ENCODE peak calls at places on chromosomes 4 and X, in five cellular contexts. P is activated T-helper 9 cell treated with anti-CD3 and anti-CD28 coated beads, Interleukin-2, amount 50 U/mL, for 16 hours; N is amygdala; I is right lobe of liver; A is lower lobe of right lung. J is an unnamed sample.

GRCh38 chr4:183394166-183394951 is 50.1 kb upstream of the CDKN2AIP start:
- DNase-seq in P (no peak), A (no peak), I (no peak), N (no peak), J (no peak)

GRCh38 chr4:170775851-170776250 is 686.1 kb upstream of the AADAT start:
- DNase-seq in I (no peak), N (no peak), A (no peak), P (no peak), J (no peak)

GRCh38 chr4:124948976-124949597 is 236.6 kb upstream of the ANKRD50 start:
- DNase-seq in P (no peak), N (no peak), A (no peak), I (no peak), J (no peak)

GRCh38 chr4:54099959-54100606 is at the start of gene GSX2:
- DNase-seq in A (no peak), N (no peak), I (peak), P (no peak), J (no peak)

GRCh38 chr4:24736066-24736465 is 59.3 kb upstream of the SOD3 start:
- DNase-seq in N (no peak), P (no peak), I (no peak), A (peak), J (peak)

GRCh38 chr4:60396680-60397079 is 803.4 kb upstream of the ADGRL3 start:
- DNase-seq in P (no peak), I (no peak), N (no peak), A (no peak), J (no peak)

GRCh38 chr4:168386002-168386401 is 67.5 kb upstream of the DDX60 start:
- DNase-seq in P (no peak), A (no peak), N (no peak), I (no peak), J (no peak)

GRCh38 chrX:9466115-9466495 is 1.2 kb downstream of the TBL1X start:
- DNase-seq in A (peak), N (peak), P (no peak), I (peak), J (peak)

GRCh38 chr4:24857996-24858395 is 54.8 kb downstream of the CCDC149 start:
- DNase-seq in P (no peak), A (no peak), I (no peak), N (no peak), J (no peak)

GRCh38 chr4:128358231-128358902 is 70.8 kb upstream of the PGRMC2 start:
- DNase-seq in A (no peak), P (no peak), N (no peak), I (no peak), J (no peak)

GRCh38 chrX:137432609-137433008 is 133.3 kb upstream of the ZIC3 start:
- DNase-seq in A (no peak), P (no peak), I (no peak), N (no peak), J (no peak)

GRCh38 chrX:134908235-134908834 is 82.5 kb upstream of the SMIM10 start:
- DNase-seq in I (no peak), N (no peak), P (no peak), A (no peak), J (no peak)

GRCh38 chr4:168096444-168096784 is 4.1 kb downstream of the ANXA10 start:
- DNase-seq in A (no peak), N (no peak), I (no peak), P (no peak), J (no peak)

GRCh38 chr4:123819362-123820035 is 422.9 kb downstream of the SPRY1 start:
- DNase-seq in A (no peak), P (no peak), I (no peak), N (no peak), J (no peak)

GRCh38 chrX:31217111-31217510 is 145.3 kb upstream of the FTHL17 start:
- DNase-seq in P (no peak), A (no peak), N (no peak), I (no peak), J (no peak)

GRCh38 chrX:38882894-38883620 is 81.8 kb downstream of the MID1IP1 start:
- DNase-seq in A (no peak), P (no peak), N (no peak), I (no peak), J (no peak)

GRCh38 chr4:20675786-20676185 is 24.5 kb upstream of the PACRGL start:
- DNase-seq in A (no peak), P (no peak), N (no peak), I (no peak), J (no peak)

GRCh38 chr4:83819582-83819981 is 283.7 kb downstream of the GPAT3 start:
- DNase-seq in A (no peak), I (no peak), P (no peak), N (no peak), J (no peak)

GRCh38 chr4:101019941-101020401 is 327.4 kb downstream of the PPP3CA start:
- DNase-seq in N (no peak), P (no peak), A (no peak), I (no peak), J (peak)

GRCh38 chr4:183099537-183100297 is 660 bp downstream of the WWC2 start:
- DNase-seq in P (no peak), A (peak), N (no peak), I (peak), J (peak)

GRCh38 chrX:41300758-41301437 is 33.1 kb upstream of the DDX3X start:
- DNase-seq in P (no peak), A (no peak), N (no peak), I (no peak), J (no peak)

GRCh38 chrX:1686642-1687041 is 71.8 kb downstream of the ASMT start:
- DNase-seq in N (no peak), A (no peak), P (no peak), I (no peak), J (no peak)

GRCh38 chr4:8472689-8473197 is 32.2 kb downstream of the TRMT44 start:
- DNase-seq in P (no peak), A (no peak), I (no peak), N (no peak), J (no peak)

GRCh38 chrX:15574017-15574416 is 26.7 kb downstream of the ACE2 start:
- DNase-seq in N (no peak), I (no peak), A (no peak), P (no peak), J (no peak)

GRCh38 chr4:68498413-68499007 is 51.2 kb downstream of the TMPRSS11E start:
- DNase-seq in P (no peak), A (no peak), N (peak), I (peak), J (peak)

GRCh38 chr4:61896717-61897116 is 696.6 kb downstream of the ADGRL3 start:
- DNase-seq in I (no peak), P (no peak), N (no peak), A (no peak), J (no peak)

GRCh38 chr4:90181644-90182043 is 54.5 kb downstream of the CCSER1 start:
- DNase-seq in P (no peak), A (no peak), N (no peak), I (no peak), J (no peak)

GRCh38 chr4:5524900-5525299 is 183.5 kb downstream of the EVC2 start:
- DNase-seq in N (no peak), P (no peak), A (no peak), I (peak), J (no peak)

GRCh38 chr4:38757945-38758344 is 24.8 kb downstream of the TLR10 start:
- DNase-seq in P (no peak), I (no peak), A (no peak), N (no peak), J (peak)

GRCh38 chr4:2484993-2485392 is 16.1 kb downstream of the RNF4 start:
- DNase-seq in P (peak), N (no peak), A (peak), I (peak), J (peak)

GRCh38 chr4:48979897-48980579 is 6.0 kb upstream of the CWH43 start:
- DNase-seq in N (no peak), A (no peak), P (no peak), I (no peak), J (no peak)

GRCh38 chrX:107290019-107290418 is 83.6 kb downstream of the DNAAF6 start:
- DNase-seq in A (no peak), I (no peak), P (no peak), N (no peak), J (no peak)